ENCODE peak calls at places on chromosomes 6 and 20, in four cellular contexts. One of them, this sample, is unnamed.

GRCh38 chr6:20997143-20997792 is 463.0 kb downstream of the CDKAL1 start:
- DNase-seq in fibroblast of the conjunctiva: no peak
- DNase-seq in NCI-H1092 treated with DMSO at 0.1 percent for 48 hours: no peak
- DNase-seq in activated T-cell treated with anti-CD3 and anti-CD28 coated beads, Interleukin-2, amount 50 U/mL, for 72 hours: no peak
- DNase-seq in this sample: no peak

GRCh38 chr6:98832282-98833100 is 1.9 kb upstream of the POU3F2 start:
- DNase-seq in fibroblast of the conjunctiva: peak
- DNase-seq in NCI-H1092 treated with DMSO at 0.1 percent for 48 hours: peak
- DNase-seq in activated T-cell treated with anti-CD3 and anti-CD28 coated beads, Interleukin-2, amount 50 U/mL, for 72 hours: peak
- DNase-seq in this sample: no peak

GRCh38 chr20:9506964-9507369 is 7.4 kb upstream of the LAMP5 start:
- DNase-seq in fibroblast of the conjunctiva: no peak
- DNase-seq in NCI-H1092 treated with DMSO at 0.1 percent for 48 hours: no peak
- DNase-seq in activated T-cell treated with anti-CD3 and anti-CD28 coated beads, Interleukin-2, amount 50 U/mL, for 72 hours: no peak
- DNase-seq in this sample: no peak

GRCh38 chr6:96823743-96824142 is 13.5 kb downstream of the GPR63 start:
- DNase-seq in fibroblast of the conjunctiva: no peak
- DNase-seq in NCI-H1092 treated with DMSO at 0.1 percent for 48 hours: no peak
- DNase-seq in activated T-cell treated with anti-CD3 and anti-CD28 coated beads, Interleukin-2, amount 50 U/mL, for 72 hours: no peak
- DNase-seq in this sample: no peak

GRCh38 chr6:88124925-88125557 is 41.1 kb downstream of the CNR1 start:
- DNase-seq in fibroblast of the conjunctiva: no peak
- DNase-seq in NCI-H1092 treated with DMSO at 0.1 percent for 48 hours: no peak
- DNase-seq in activated T-cell treated with anti-CD3 and anti-CD28 coated beads, Interleukin-2, amount 50 U/mL, for 72 hours: no peak
- DNase-seq in this sample: no peak

GRCh38 chr6:82458705-82459104 is 95.1 kb downstream of the TPBG start:
- DNase-seq in fibroblast of the conjunctiva: no peak
- DNase-seq in NCI-H1092 treated with DMSO at 0.1 percent for 48 hours: no peak
- DNase-seq in activated T-cell treated with anti-CD3 and anti-CD28 coated beads, Interleukin-2, amount 50 U/mL, for 72 hours: no peak
- DNase-seq in this sample: no peak

GRCh38 chr20:51563597-51564332 is 21.2 kb upstream of the NFATC2 start:
- DNase-seq in fibroblast of the conjunctiva: peak
- DNase-seq in NCI-H1092 treated with DMSO at 0.1 percent for 48 hours: peak
- DNase-seq in activated T-cell treated with anti-CD3 and anti-CD28 coated beads, Interleukin-2, amount 50 U/mL, for 72 hours: peak
- DNase-seq in this sample: peak

GRCh38 chr20:56875052-56875663 is 246.1 kb downstream of the TFAP2C start:
- DNase-seq in fibroblast of the conjunctiva: peak
- DNase-seq in NCI-H1092 treated with DMSO at 0.1 percent for 48 hours: no peak
- DNase-seq in activated T-cell treated with anti-CD3 and anti-CD28 coated beads, Interleukin-2, amount 50 U/mL, for 72 hours: no peak
- DNase-seq in this sample: no peak

GRCh38 chr20:37315293-37316110 is 26.0 kb downstream of the MANBAL start:
- DNase-seq in fibroblast of the conjunctiva: no peak
- DNase-seq in NCI-H1092 treated with DMSO at 0.1 percent for 48 hours: no peak
- DNase-seq in activated T-cell treated with anti-CD3 and anti-CD28 coated beads, Interleukin-2, amount 50 U/mL, for 72 hours: no peak
- DNase-seq in this sample: no peak

GRCh38 chr6:356828-357251 is 34.7 kb upstream of the IRF4 start:
- DNase-seq in fibroblast of the conjunctiva: no peak
- DNase-seq in NCI-H1092 treated with DMSO at 0.1 percent for 48 hours: no peak
- DNase-seq in activated T-cell treated with anti-CD3 and anti-CD28 coated beads, Interleukin-2, amount 50 U/mL, for 72 hours: peak
- DNase-seq in this sample: peak

GRCh38 chr6:15329154-15329781 is 83.4 kb downstream of the JARID2 start:
- DNase-seq in fibroblast of the conjunctiva: peak
- DNase-seq in NCI-H1092 treated with DMSO at 0.1 percent for 48 hours: no peak
- DNase-seq in activated T-cell treated with anti-CD3 and anti-CD28 coated beads, Interleukin-2, amount 50 U/mL, for 72 hours: no peak
- DNase-seq in this sample: no peak

GRCh38 chr6:155378284-155378683 is 64.0 kb upstream of the TFB1M start:
- DNase-seq in fibroblast of the conjunctiva: no peak
- DNase-seq in NCI-H1092 treated with DMSO at 0.1 percent for 48 hours: no peak
- DNase-seq in activated T-cell treated with anti-CD3 and anti-CD28 coated beads, Interleukin-2, amount 50 U/mL, for 72 hours: no peak
- DNase-seq in this sample: no peak

GRCh38 chr20:6956056-6956455 is 188.6 kb downstream of the BMP2 start:
- DNase-seq in fibroblast of the conjunctiva: no peak
- DNase-seq in NCI-H1092 treated with DMSO at 0.1 percent for 48 hours: no peak
- DNase-seq in activated T-cell treated with anti-CD3 and anti-CD28 coated beads, Interleukin-2, amount 50 U/mL, for 72 hours: no peak
- DNase-seq in this sample: no peak

GRCh38 chr20:16412896-16413295 is 160.4 kb downstream of the KIF16B start:
- DNase-seq in fibroblast of the conjunctiva: no peak
- DNase-seq in NCI-H1092 treated with DMSO at 0.1 percent for 48 hours: no peak
- DNase-seq in activated T-cell treated with anti-CD3 and anti-CD28 coated beads, Interleukin-2, amount 50 U/mL, for 72 hours: no peak
- DNase-seq in this sample: no peak

GRCh38 chr6:133983099-133983939 is 30.3 kb downstream of the TBPL1 start:
- DNase-seq in fibroblast of the conjunctiva: no peak
- DNase-seq in NCI-H1092 treated with DMSO at 0.1 percent for 48 hours: no peak
- DNase-seq in activated T-cell treated with anti-CD3 and anti-CD28 coated beads, Interleukin-2, amount 50 U/mL, for 72 hours: peak
- DNase-seq in this sample: peak

GRCh38 chr6:75166236-75166635 is 39.6 kb downstream of the COL12A1 start:
- DNase-seq in fibroblast of the conjunctiva: no peak
- DNase-seq in NCI-H1092 treated with DMSO at 0.1 percent for 48 hours: no peak
- DNase-seq in activated T-cell treated with anti-CD3 and anti-CD28 coated beads, Interleukin-2, amount 50 U/mL, for 72 hours: no peak
- DNase-seq in this sample: no peak

GRCh38 chr6:52497652-52498408 is 77.7 kb downstream of the EFHC1 start:
- DNase-seq in fibroblast of the conjunctiva: no peak
- DNase-seq in NCI-H1092 treated with DMSO at 0.1 percent for 48 hours: peak
- DNase-seq in activated T-cell treated with anti-CD3 and anti-CD28 coated beads, Interleukin-2, amount 50 U/mL, for 72 hours: no peak
- DNase-seq in this sample: no peak

GRCh38 chr6:50850223-50850751 is 31.6 kb downstream of the TFAP2B start:
- DNase-seq in fibroblast of the conjunctiva: peak
- DNase-seq in NCI-H1092 treated with DMSO at 0.1 percent for 48 hours: no peak
- DNase-seq in activated T-cell treated with anti-CD3 and anti-CD28 coated beads, Interleukin-2, amount 50 U/mL, for 72 hours: no peak
- DNase-seq in this sample: no peak